ENCODE peak calls at places on chromosomes 2 and 18, in six cellular contexts. One of them, this sample, is unnamed.

GRCh38 chr18:10138719-10139118 is 224.9 kb downstream of the VAPA start:
- DNase-seq in GM23338: no peak
- DNase-seq in AG04450: peak
- DNase-seq in neuronal stem cell: no peak
- DNase-seq in HCT116: no peak
- DNase-seq in small intestine: no peak
- DNase-seq in this sample: no peak

GRCh38 chr2:102439065-102439695 is 16.2 kb downstream of the IL18RAP start:
- DNase-seq in GM23338: no peak
- DNase-seq in AG04450: peak
- DNase-seq in neuronal stem cell: no peak
- DNase-seq in HCT116: no peak
- DNase-seq in small intestine: no peak
- DNase-seq in this sample: no peak

GRCh38 chr2:44271296-44271695 is 4.0 kb upstream of the SLC3A1 start:
- DNase-seq in GM23338: peak
- DNase-seq in AG04450: no peak
- DNase-seq in neuronal stem cell: no peak
- DNase-seq in HCT116: no peak
- DNase-seq in small intestine: no peak
- DNase-seq in this sample: no peak

GRCh38 chr2:119197125-119197403 is 26.6 kb upstream of the STEAP3 start:
- DNase-seq in GM23338: no peak
- DNase-seq in AG04450: no peak
- DNase-seq in neuronal stem cell: no peak
- DNase-seq in HCT116: no peak
- DNase-seq in small intestine: no peak
- DNase-seq in this sample: no peak

GRCh38 chr2:178283519-178283918 is 89.2 kb downstream of the OSBPL6 start:
- DNase-seq in GM23338: no peak
- DNase-seq in AG04450: no peak
- DNase-seq in neuronal stem cell: no peak
- DNase-seq in HCT116: no peak
- DNase-seq in small intestine: no peak
- DNase-seq in this sample: no peak

GRCh38 chr18:77119101-77119850 is 13.3 kb downstream of the MBP start:
- DNase-seq in GM23338: no peak
- DNase-seq in AG04450: no peak
- DNase-seq in neuronal stem cell: no peak
- DNase-seq in HCT116: no peak
- DNase-seq in small intestine: no peak
- DNase-seq in this sample: no peak

GRCh38 chr2:200199576-200200263 is 106.8 kb upstream of the SPATS2L start:
- DNase-seq in GM23338: peak
- DNase-seq in AG04450: no peak
- DNase-seq in neuronal stem cell: no peak
- DNase-seq in HCT116: no peak
- DNase-seq in small intestine: no peak
- DNase-seq in this sample: no peak

GRCh38 chr2:20177556-20178403 is 47.1 kb downstream of the SDC1 start:
- DNase-seq in GM23338: no peak
- DNase-seq in AG04450: no peak
- DNase-seq in neuronal stem cell: no peak
- DNase-seq in HCT116: no peak
- DNase-seq in small intestine: no peak
- DNase-seq in this sample: no peak

GRCh38 chr2:127218843-127219715 is 1.0 kb downstream of the CYP27C1 start:
- DNase-seq in GM23338: peak
- DNase-seq in AG04450: no peak
- DNase-seq in neuronal stem cell: peak
- DNase-seq in HCT116: no peak
- DNase-seq in small intestine: no peak
- DNase-seq in this sample: no peak

GRCh38 chr2:188367164-188367563 is 75.5 kb downstream of the GULP1 start:
- DNase-seq in GM23338: no peak
- DNase-seq in AG04450: no peak
- DNase-seq in neuronal stem cell: no peak
- DNase-seq in HCT116: no peak
- DNase-seq in small intestine: no peak
- DNase-seq in this sample: no peak

GRCh38 chr2:218010838-218011616 is 8.2 kb upstream of the TNS1 start:
- DNase-seq in GM23338: no peak
- DNase-seq in AG04450: no peak
- DNase-seq in neuronal stem cell: no peak
- DNase-seq in HCT116: no peak
- DNase-seq in small intestine: no peak
- DNase-seq in this sample: no peak

GRCh38 chr2:139160838-139161237 is 380.6 kb upstream of the NXPH2 start:
- DNase-seq in GM23338: no peak
- DNase-seq in AG04450: no peak
- DNase-seq in neuronal stem cell: no peak
- DNase-seq in HCT116: no peak
- DNase-seq in small intestine: no peak
- DNase-seq in this sample: no peak

GRCh38 chr2:47653909-47654789 is 128.8 kb upstream of the MSH6 start:
- DNase-seq in GM23338: peak
- DNase-seq in AG04450: no peak
- DNase-seq in neuronal stem cell: peak
- DNase-seq in HCT116: no peak
- DNase-seq in small intestine: peak
- DNase-seq in this sample: no peak

GRCh38 chr18:59272971-59273935 is at the start of gene RAX:
- DNase-seq in GM23338: peak
- DNase-seq in AG04450: no peak
- DNase-seq in neuronal stem cell: peak
- DNase-seq in HCT116: no peak
- DNase-seq in small intestine: no peak
- DNase-seq in this sample: no peak

GRCh38 chr2:221853297-221853696 is 281.2 kb upstream of the EPHA4 start:
- DNase-seq in GM23338: no peak
- DNase-seq in AG04450: no peak
- DNase-seq in neuronal stem cell: no peak
- DNase-seq in HCT116: no peak
- DNase-seq in small intestine: no peak
- DNase-seq in this sample: no peak

GRCh38 chr2:166612214-166612613 is 118.2 kb upstream of the SCN7A start:
- DNase-seq in GM23338: no peak
- DNase-seq in AG04450: no peak
- DNase-seq in neuronal stem cell: no peak
- DNase-seq in HCT116: no peak
- DNase-seq in small intestine: no peak
- DNase-seq in this sample: no peak

GRCh38 chr2:192254444-192254843 is 59.7 kb upstream of the TMEFF2 start:
- DNase-seq in GM23338: no peak
- DNase-seq in AG04450: no peak
- DNase-seq in neuronal stem cell: no peak
- DNase-seq in HCT116: no peak
- DNase-seq in small intestine: no peak
- DNase-seq in this sample: no peak

GRCh38 chr2:17171446-17172049 is 346.7 kb downstream of the RAD51AP2 start:
- DNase-seq in GM23338: peak
- DNase-seq in AG04450: no peak
- DNase-seq in neuronal stem cell: peak
- DNase-seq in HCT116: peak
- DNase-seq in small intestine: peak
- DNase-seq in this sample: peak

GRCh38 chr2:223613017-223613950 is 11.1 kb upstream of the SCG2 start:
- DNase-seq in GM23338: peak
- DNase-seq in AG04450: peak
- DNase-seq in neuronal stem cell: no peak
- DNase-seq in HCT116: peak
- DNase-seq in small intestine: peak
- DNase-seq in this sample: peak

GRCh38 chr2:230957756-230958391 is 32.8 kb upstream of the GPR55 start:
- DNase-seq in GM23338: no peak
- DNase-seq in AG04450: no peak
- DNase-seq in neuronal stem cell: no peak
- DNase-seq in HCT116: no peak
- DNase-seq in small intestine: no peak
- DNase-seq in this sample: no peak

GRCh38 chr2:224883700-224884099 is 158.6 kb downstream of the DOCK10 start:
- DNase-seq in GM23338: no peak
- DNase-seq in AG04450: no peak
- DNase-seq in neuronal stem cell: no peak
- DNase-seq in HCT116: no peak
- DNase-seq in small intestine: no peak
- DNase-seq in this sample: no peak

GRCh38 chr2:224881846-224882245 is 160.4 kb downstream of the DOCK10 start:
- DNase-seq in GM23338: no peak
- DNase-seq in AG04450: no peak
- DNase-seq in neuronal stem cell: no peak
- DNase-seq in HCT116: no peak
- DNase-seq in small intestine: no peak
- DNase-seq in this sample: no peak

GRCh38 chr2:224883172-224883516 is 159.1 kb downstream of the DOCK10 start:
- DNase-seq in GM23338: no peak
- DNase-seq in AG04450: no peak
- DNase-seq in neuronal stem cell: no peak
- DNase-seq in HCT116: no peak
- DNase-seq in small intestine: no peak
- DNase-seq in this sample: no peak

GRCh38 chr2:224884188-224884587 is 158.1 kb downstream of the DOCK10 start:
- DNase-seq in GM23338: no peak
- DNase-seq in AG04450: no peak
- DNase-seq in neuronal stem cell: no peak
- DNase-seq in HCT116: no peak
- DNase-seq in small intestine: no peak
- DNase-seq in this sample: no peak

DNA sequence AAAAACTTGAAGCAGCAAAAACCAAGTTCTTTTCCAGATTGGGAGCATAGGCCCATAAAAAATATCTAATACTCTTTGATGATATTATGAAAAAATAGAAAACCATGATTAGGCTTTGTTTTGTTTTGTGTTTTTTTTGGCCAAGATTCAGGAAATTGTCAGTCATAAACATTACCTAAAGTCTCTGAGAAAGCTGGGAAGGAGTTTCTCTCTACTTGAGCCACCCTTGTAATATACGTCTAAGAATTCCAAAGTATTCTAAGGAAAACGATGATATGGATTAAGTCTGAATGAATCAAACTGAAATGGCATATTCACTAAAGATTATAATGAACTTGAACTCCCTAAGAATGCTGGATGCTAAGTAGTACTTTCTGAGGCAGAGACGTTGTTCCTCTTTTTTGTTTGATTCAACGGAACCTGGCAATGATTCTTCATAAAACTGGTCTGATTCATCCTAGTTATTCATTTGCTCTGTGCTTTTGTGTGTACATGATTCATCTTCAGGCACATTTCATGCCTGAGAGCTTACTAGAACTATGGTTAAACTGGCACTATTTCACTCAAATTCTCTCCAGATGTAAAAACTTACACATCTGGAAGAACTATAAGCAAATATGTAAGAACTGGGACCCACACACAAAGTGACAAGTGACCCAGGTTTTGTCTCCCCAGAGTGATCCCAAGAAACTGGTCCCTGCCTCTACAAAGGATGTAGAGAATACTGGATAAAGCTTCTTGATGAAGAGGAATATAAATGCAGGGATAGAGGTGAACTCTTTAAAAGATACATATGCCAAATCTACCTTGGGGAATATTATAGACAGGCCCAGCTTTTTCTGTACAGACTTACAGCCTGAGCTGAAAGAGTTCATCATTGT is 159.7 kb downstream of the DOCK10 start:
- DNase-seq in GM23338: no peak
- DNase-seq in AG04450: peak
- DNase-seq in neuronal stem cell: no peak
- DNase-seq in HCT116: no peak
- DNase-seq in small intestine: no peak
- DNase-seq in this sample: no peak
- H3K27ac ChIP-seq in GM23338: no peak
- H3K27ac ChIP-seq in AG04450: peak
- H3K27ac ChIP-seq in neuronal stem cell: no peak
- H3K27ac ChIP-seq in HCT116: no peak
- H3K27ac ChIP-seq in small intestine: no peak
- H3K27ac ChIP-seq in this sample: no peak

GRCh38 chr2:144832048-144832447 is 312.1 kb upstream of the ZEB2 start:
- DNase-seq in GM23338: no peak
- DNase-seq in AG04450: no peak
- DNase-seq in neuronal stem cell: no peak
- DNase-seq in HCT116: no peak
- DNase-seq in small intestine: no peak
- DNase-seq in this sample: no peak

GRCh38 chr2:144824611-144825010 is 304.7 kb upstream of the ZEB2 start:
- DNase-seq in GM23338: no peak
- DNase-seq in AG04450: no peak
- DNase-seq in neuronal stem cell: no peak
- DNase-seq in HCT116: no peak
- DNase-seq in small intestine: no peak
- DNase-seq in this sample: no peak

GRCh38 chr2:144826105-144826504 is 306.2 kb upstream of the ZEB2 start:
- DNase-seq in GM23338: no peak
- DNase-seq in AG04450: no peak
- DNase-seq in neuronal stem cell: no peak
- DNase-seq in HCT116: no peak
- DNase-seq in small intestine: no peak
- DNase-seq in this sample: no peak

GRCh38 chr2:144830543-144830942 is 310.6 kb upstream of the ZEB2 start:
- DNase-seq in GM23338: no peak
- DNase-seq in AG04450: no peak
- DNase-seq in neuronal stem cell: no peak
- DNase-seq in HCT116: no peak
- DNase-seq in small intestine: no peak
- DNase-seq in this sample: no peak

GRCh38 chr2:144827404-144827803 is 307.5 kb upstream of the ZEB2 start:
- DNase-seq in GM23338: no peak
- DNase-seq in AG04450: no peak
- DNase-seq in neuronal stem cell: no peak
- DNase-seq in HCT116: no peak
- DNase-seq in small intestine: no peak
- DNase-seq in this sample: no peak
- H3K27ac ChIP-seq in GM23338: no peak
- H3K27ac ChIP-seq in AG04450: no peak
- H3K27ac ChIP-seq in neuronal stem cell: no peak
- H3K27ac ChIP-seq in HCT116: no peak
- H3K27ac ChIP-seq in small intestine: no peak
- H3K27ac ChIP-seq in this sample: no peak

GRCh38 chr2:186533717-186534116 is 47.7 kb downstream of the ZC3H15 start:
- DNase-seq in GM23338: no peak
- DNase-seq in AG04450: no peak
- DNase-seq in neuronal stem cell: no peak
- DNase-seq in HCT116: no peak
- DNase-seq in small intestine: peak
- DNase-seq in this sample: no peak
- H3K27ac ChIP-seq in GM23338: no peak
- H3K27ac ChIP-seq in AG04450: no peak
- H3K27ac ChIP-seq in neuronal stem cell: no peak
- H3K27ac ChIP-seq in HCT116: no peak
- H3K27ac ChIP-seq in small intestine: no peak
- H3K27ac ChIP-seq in this sample: peak

DNA sequence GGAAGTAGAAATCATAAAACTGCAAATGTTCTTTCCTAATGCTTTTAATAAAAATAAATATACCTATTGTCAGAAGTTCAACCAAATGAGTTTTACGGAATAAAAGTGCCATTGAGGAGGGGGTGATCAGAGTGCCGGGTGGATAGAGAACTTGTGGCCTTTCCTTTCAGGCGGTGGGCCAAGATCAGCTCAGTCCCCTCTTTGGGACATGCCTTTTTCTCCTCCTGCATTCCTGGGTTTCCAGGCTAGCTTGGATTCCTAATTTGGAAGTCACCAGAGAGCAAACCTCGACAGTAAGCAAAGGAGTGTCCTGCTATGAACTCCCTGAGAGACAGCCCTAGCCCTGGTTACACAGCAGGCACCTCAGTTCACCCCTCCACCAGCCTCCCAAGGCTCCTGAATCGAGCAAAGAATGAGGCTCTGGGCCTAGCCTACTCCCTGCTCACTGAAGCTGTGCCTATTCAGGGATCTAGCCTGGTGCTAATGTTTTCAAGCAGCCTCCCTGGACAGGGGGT is 66.8 kb upstream of the RMDN2 start:
- DNase-seq in GM23338: no peak
- DNase-seq in AG04450: no peak
- DNase-seq in neuronal stem cell: no peak
- DNase-seq in HCT116: no peak
- DNase-seq in small intestine: no peak
- DNase-seq in this sample: no peak
- H3K27ac ChIP-seq in GM23338: no peak
- H3K27ac ChIP-seq in AG04450: peak
- H3K27ac ChIP-seq in neuronal stem cell: no peak
- H3K27ac ChIP-seq in HCT116: no peak
- H3K27ac ChIP-seq in small intestine: no peak
- H3K27ac ChIP-seq in this sample: peak